ENCODE peak calls at places on chromosomes 5 and 9, in nine cellular contexts. H is NCI-H1417; S is NCI-H774; M is hypothalamus; Z is activated CD4-positive, alpha-beta T cell treated with anti-CD3 and anti-CD28 coated beads for 4 hours; K is HuH-7.5; A is AG04449; U is RCC 7860; T is DMS79 treated with DMSO at 0.1 percent for 48 hours. I is an unnamed sample.

GRCh38 chr5:121695307-121695706 is 156.4 kb upstream of the FTMT start:
- DNase-seq in U (no peak), S (no peak), A (no peak), K (no peak), Z (no peak), H (no peak), T (no peak), M (no peak), I (no peak)

GRCh38 chr5:153088538-153088937 is 401.9 kb upstream of the GRIA1 start:
- DNase-seq in S (no peak), K (no peak), T (no peak), U (no peak), M (no peak), H (no peak), Z (no peak), A (no peak), I (no peak)

GRCh38 chr9:137575382-137575724 is 3.4 kb downstream of the DPH7 start:
- DNase-seq in H (no peak), T (no peak), A (no peak), U (no peak), Z (no peak), M (peak), S (no peak), K (no peak), I (no peak)

GRCh38 chr5:39674209-39675082 is 249.7 kb upstream of the DAB2 start:
- DNase-seq in Z (no peak), K (no peak), H (no peak), S (no peak), A (no peak), M (no peak), T (no peak), U (no peak), I (no peak)

GRCh38 chr9:127779136-127779981 is 893 bp upstream of the SH2D3C start:
- DNase-seq in A (no peak), M (no peak), K (no peak), S (no peak), T (no peak), U (no peak), Z (peak), H (no peak), I (no peak)

GRCh38 chr5:140630296-140630695 is 2.7 kb downstream of the CD14 start:
- DNase-seq in U (no peak), H (no peak), M (no peak), T (no peak), K (no peak), Z (no peak), A (no peak), S (no peak), I (no peak)

GRCh38 chr9:83219154-83219923 is 156.4 kb upstream of the RASEF start:
- DNase-seq in K (peak), Z (no peak), H (peak), U (peak), T (peak), M (peak), S (peak), A (peak), I (peak)

GRCh38 chr9:99859395-99859980 is 37.8 kb downstream of the NR4A3 start:
- DNase-seq in Z (no peak), S (no peak), K (no peak), A (no peak), M (no peak), T (no peak), U (no peak), H (no peak), I (no peak)

GRCh38 chr9:98117984-98118639 is 910 bp downstream of the TRIM14 start:
- DNase-seq in H (no peak), T (no peak), S (no peak), M (no peak), K (peak), U (no peak), Z (peak), A (peak), I (no peak)

GRCh38 chr9:129595323-129595741 is 25.6 kb downstream of the C9orf50 start:
- DNase-seq in Z (no peak), S (no peak), M (no peak), T (no peak), H (no peak), K (no peak), A (no peak), U (no peak), I (no peak)

GRCh38 chr5:173315495-173316352 is 12.5 kb downstream of the STC2 start:
- DNase-seq in S (peak), T (peak), Z (no peak), U (peak), A (no peak), K (no peak), M (peak), H (peak), I (no peak)

GRCh38 chr5:150111121-150111520 is 24.8 kb upstream of the CSF1R start:
- DNase-seq in K (peak), U (no peak), A (no peak), T (no peak), M (no peak), Z (no peak), H (no peak), S (no peak), I (peak)

GRCh38 chr9:113578877-113579269 is 115.3 kb downstream of the RGS3 start:
- DNase-seq in K (no peak), A (peak), Z (peak), H (no peak), M (no peak), T (peak), U (peak), S (no peak), I (no peak)

GRCh38 chr5:14145356-14146334 is 2.5 kb downstream of the TRIO start:
- DNase-seq in H (no peak), U (peak), T (no peak), Z (no peak), K (no peak), M (no peak), A (no peak), S (no peak), I (no peak)

GRCh38 chr9:131334568-131335105 is 45.1 kb downstream of the PLPP7 start:
- DNase-seq in K (no peak), H (no peak), T (no peak), U (no peak), M (no peak), A (no peak), Z (no peak), S (no peak), I (no peak)

GRCh38 chr9:128818839-128819715 is 777 bp downstream of the ENDOG start:
- DNase-seq in U (peak), A (no peak), M (peak), S (peak), K (peak), T (peak), Z (peak), H (peak), I (peak)

GRCh38 chr5:103394676-103395075 is 136.1 kb downstream of the MACIR start:
- DNase-seq in T (no peak), U (no peak), S (no peak), K (no peak), H (no peak), M (no peak), Z (no peak), A (no peak), I (no peak)

GRCh38 chr5:140694276-140694675 is 3.0 kb downstream of the HARS2 start:
- DNase-seq in H (no peak), Z (no peak), S (no peak), U (no peak), K (no peak), A (no peak), M (no peak), T (no peak), I (no peak)

GRCh38 chr5:107564896-107565295 is 105.8 kb downstream of the EFNA5 start:
- DNase-seq in S (no peak), T (no peak), A (no peak), Z (no peak), H (no peak), M (no peak), K (no peak), U (no peak), I (no peak)

GRCh38 chr5:177425801-177426565 is 493 bp upstream of the GRK6 start:
- DNase-seq in U (peak), M (peak), H (peak), A (peak), K (peak), T (peak), Z (peak), S (peak), I (no peak)

GRCh38 chr5:161530700-161531099 is 15.8 kb downstream of the GABRB2 start:
- DNase-seq in Z (no peak), M (no peak), U (no peak), S (no peak), H (peak), A (no peak), T (peak), K (no peak), I (no peak)

GRCh38 chr5:115098041-115098702 is 71.5 kb downstream of the TRIM36 start:
- DNase-seq in H (peak), U (peak), A (peak), Z (peak), K (no peak), T (no peak), M (no peak), S (no peak), I (peak)

GRCh38 chr5:72498284-72498683 is 8.9 kb downstream of the ZNF366 start:
- DNase-seq in U (no peak), A (no peak), M (no peak), K (no peak), T (no peak), H (no peak), Z (no peak), S (no peak), I (no peak)

GRCh38 chr9:5518061-5518936 is 8.0 kb downstream of the PDCD1LG2 start:
- DNase-seq in K (no peak), H (no peak), U (no peak), Z (no peak), A (no peak), T (no peak), M (no peak), S (no peak), I (no peak)

GRCh38 chr5:159319822-159320221 is 10.5 kb downstream of the IL12B start:
- DNase-seq in S (no peak), U (no peak), K (no peak), T (no peak), Z (no peak), A (no peak), H (no peak), M (no peak), I (no peak)

GRCh38 chr9:114641974-114642373 is 15.6 kb downstream of the TEX53 start:
- DNase-seq in M (no peak), S (no peak), Z (no peak), T (no peak), A (no peak), K (no peak), U (no peak), H (no peak), I (no peak)

GRCh38 chr5:170296935-170297588 is 515 bp downstream of the LCP2 start:
- DNase-seq in U (no peak), T (no peak), S (no peak), H (no peak), A (no peak), M (no peak), K (no peak), Z (no peak), I (no peak)

GRCh38 chr9:129351058-129351641 is 173.1 kb upstream of the IER5L start:
- DNase-seq in K (no peak), A (no peak), U (no peak), T (no peak), M (no peak), Z (no peak), H (no peak), S (no peak), I (no peak)

GRCh38 chr9:90100014-90100413 is 495.2 kb downstream of the GADD45G start:
- DNase-seq in A (no peak), U (no peak), K (no peak), S (no peak), M (no peak), T (no peak), Z (no peak), H (no peak), I (no peak)

GRCh38 chr5:78553578-78553977 is 95.0 kb downstream of the LHFPL2 start:
- DNase-seq in H (no peak), M (no peak), U (no peak), A (no peak), T (no peak), S (no peak), K (no peak), Z (no peak), I (no peak)

I was measured in frontal cortex.